ENCODE peak calls at places on chromosomes 13 and 19, in ten cellular contexts. K is cardiac fibroblast; A is tibial artery; N is upper lobe of right lung; Q is ovary; B is right atrium auricular region; C is cardiac muscle cell; J is astrocyte of the spinal cord; X is AG04449; Y is Jurkat, Clone E6-1. W is an unnamed sample.

GRCh38 chr19:49911381-49912145 is 14.9 kb upstream of the IL4I1 start:
- DNase-seq in K (no peak), A (no peak), N (no peak), Q (no peak), B (no peak), C (peak), J (no peak), X (no peak), Y (no peak), W (no peak)

GRCh38 chr19:18233224-18233825 is 7.1 kb upstream of the PDE4C start:
- DNase-seq in K (peak), A (no peak), N (peak), Q (peak), B (no peak), C (peak), J (no peak), X (no peak), Y (no peak), W (peak)

GRCh38 chr19:32808236-32808635 is 61.3 kb downstream of the SLC7A9 start:
- DNase-seq in K (no peak), A (no peak), N (no peak), Q (no peak), B (no peak), C (no peak), J (no peak), X (no peak), Y (no peak), W (no peak)

GRCh38 chr19:55605637-55606470 is at the start of gene ZNF865:
- DNase-seq in K (peak), A (peak), N (peak), Q (peak), B (peak), C (peak), J (peak), X (no peak), Y (peak), W (peak)

GRCh38 chr13:47168086-47168485 is 271.2 kb upstream of the HTR2A start:
- DNase-seq in K (peak), A (no peak), N (no peak), Q (no peak), B (no peak), C (peak), J (peak), X (peak), Y (no peak), W (no peak)

GRCh38 chr13:113616991-113617749 is 32.6 kb downstream of the TFDP1 start:
- DNase-seq in K (peak), A (no peak), N (no peak), Q (no peak), B (no peak), C (peak), J (peak), X (no peak), Y (no peak), W (no peak)

GRCh38 chr13:44174769-44175425 is 198.7 kb upstream of the SERP2 start:
- DNase-seq in K (peak), A (no peak), N (no peak), Q (no peak), B (no peak), C (peak), J (peak), X (no peak), Y (no peak), W (no peak)

GRCh38 chr19:36210497-36210896 is 4.0 kb downstream of the ZNF565 start:
- DNase-seq in K (peak), A (no peak), N (no peak), Q (no peak), B (no peak), C (peak), J (no peak), X (no peak), Y (no peak), W (no peak)

GRCh38 chr19:31761281-31761913 is 412.2 kb upstream of the TSHZ3 start:
- DNase-seq in K (no peak), A (no peak), N (no peak), Q (no peak), B (no peak), C (no peak), J (no peak), X (no peak), Y (no peak), W (no peak)

GRCh38 chr13:106007156-106007555 is 528.3 kb downstream of the EFNB2 start:
- DNase-seq in K (no peak), A (no peak), N (no peak), Q (no peak), B (no peak), C (no peak), J (no peak), X (no peak), Y (no peak), W (no peak)

GRCh38 chr13:28163587-28163986 is 25.2 kb downstream of the PAN3 start:
- DNase-seq in K (no peak), A (no peak), N (no peak), Q (no peak), B (no peak), C (no peak), J (no peak), X (no peak), Y (no peak), W (no peak)

GRCh38 chr19:38061294-38061693 is 154.3 kb downstream of the SIPA1L3 start:
- DNase-seq in K (peak), A (no peak), N (no peak), Q (no peak), B (no peak), C (peak), J (peak), X (peak), Y (no peak), W (no peak)

GRCh38 chr19:4044927-4045557 is 21.7 kb downstream of the ZBTB7A start:
- DNase-seq in K (no peak), A (no peak), N (no peak), Q (no peak), B (no peak), C (no peak), J (no peak), X (no peak), Y (no peak), W (no peak)

GRCh38 chr13:32587014-32587773 is 942 bp downstream of the PDS5B start:
- DNase-seq in K (peak), A (peak), N (peak), Q (peak), B (peak), C (peak), J (peak), X (no peak), Y (peak), W (peak)

GRCh38 chr19:13102666-13103584 is at the start of gene LYL1:
- DNase-seq in K (peak), A (peak), N (peak), Q (peak), B (peak), C (peak), J (no peak), X (no peak), Y (no peak), W (peak)

GRCh38 chr13:39918837-39919236 is 263.4 kb downstream of the COG6 start:
- DNase-seq in K (peak), A (no peak), N (no peak), Q (no peak), B (no peak), C (peak), J (no peak), X (no peak), Y (no peak), W (no peak)

GRCh38 chr13:41546372-41547252 is 89.3 kb downstream of the RGCC start:
- DNase-seq in K (no peak), A (no peak), N (no peak), Q (no peak), B (no peak), C (peak), J (peak), X (peak), Y (no peak), W (no peak)

GRCh38 chr13:93425411-93425810 is 198.8 kb downstream of the GPC6 start:
- DNase-seq in K (no peak), A (no peak), N (no peak), Q (no peak), B (no peak), C (peak), J (no peak), X (no peak), Y (no peak), W (no peak)

GRCh38 chr13:23766199-23766771 is 122.9 kb downstream of the MIPEP start:
- DNase-seq in K (no peak), A (no peak), N (no peak), Q (no peak), B (no peak), C (no peak), J (no peak), X (no peak), Y (no peak), W (no peak)

GRCh38 chr13:95296326-95296939 is 4.8 kb downstream of the ABCC4 start:
- DNase-seq in K (peak), A (no peak), N (peak), Q (no peak), B (no peak), C (peak), J (no peak), X (no peak), Y (no peak), W (peak)

GRCh38 chr13:90896022-90896421 is 451.5 kb upstream of the MIR17HG start:
- DNase-seq in K (no peak), A (no peak), N (no peak), Q (no peak), B (no peak), C (no peak), J (no peak), X (no peak), Y (no peak), W (no peak)

GRCh38 chr19:11821474-11821873 is 7.4 kb downstream of the ZNF440 start:
- DNase-seq in K (peak), A (no peak), N (no peak), Q (no peak), B (no peak), C (peak), J (no peak), X (no peak), Y (no peak), W (no peak)

GRCh38 chr13:98960331-98961203 is 17.3 kb downstream of the DOCK9 start:
- DNase-seq in K (peak), A (no peak), N (no peak), Q (no peak), B (no peak), C (peak), J (no peak), X (no peak), Y (no peak), W (no peak)

GRCh38 chr13:73996569-73996968 is 137.6 kb downstream of the KLF12 start:
- DNase-seq in K (no peak), A (no peak), N (no peak), Q (no peak), B (no peak), C (no peak), J (no peak), X (no peak), Y (no peak), W (no peak)

GRCh38 chr13:73998631-73999030 is 135.6 kb downstream of the KLF12 start:
- DNase-seq in K (no peak), A (no peak), N (no peak), Q (no peak), B (no peak), C (no peak), J (no peak), X (no peak), Y (no peak), W (no peak)

GRCh38 chr13:73997964-73998363 is 136.2 kb downstream of the KLF12 start:
- DNase-seq in K (no peak), A (no peak), N (no peak), Q (no peak), B (no peak), C (no peak), J (no peak), X (no peak), Y (no peak), W (no peak)

GRCh38 chr13:73993661-73994060 is 140.5 kb downstream of the KLF12 start:
- DNase-seq in K (no peak), A (no peak), N (no peak), Q (no peak), B (no peak), C (no peak), J (no peak), X (no peak), Y (no peak), W (no peak)

GRCh38 chr13:73995752-73996151 is 138.5 kb downstream of the KLF12 start:
- DNase-seq in K (no peak), A (no peak), N (no peak), Q (no peak), B (no peak), C (no peak), J (no peak), X (no peak), Y (no peak), W (no peak)
- H3K4me3 ChIP-seq in K (no peak), A (no peak), N (no peak), Q (no peak), B (no peak), C (no peak), J (no peak), X (no peak), Y (no peak), W (no peak)

DNA sequence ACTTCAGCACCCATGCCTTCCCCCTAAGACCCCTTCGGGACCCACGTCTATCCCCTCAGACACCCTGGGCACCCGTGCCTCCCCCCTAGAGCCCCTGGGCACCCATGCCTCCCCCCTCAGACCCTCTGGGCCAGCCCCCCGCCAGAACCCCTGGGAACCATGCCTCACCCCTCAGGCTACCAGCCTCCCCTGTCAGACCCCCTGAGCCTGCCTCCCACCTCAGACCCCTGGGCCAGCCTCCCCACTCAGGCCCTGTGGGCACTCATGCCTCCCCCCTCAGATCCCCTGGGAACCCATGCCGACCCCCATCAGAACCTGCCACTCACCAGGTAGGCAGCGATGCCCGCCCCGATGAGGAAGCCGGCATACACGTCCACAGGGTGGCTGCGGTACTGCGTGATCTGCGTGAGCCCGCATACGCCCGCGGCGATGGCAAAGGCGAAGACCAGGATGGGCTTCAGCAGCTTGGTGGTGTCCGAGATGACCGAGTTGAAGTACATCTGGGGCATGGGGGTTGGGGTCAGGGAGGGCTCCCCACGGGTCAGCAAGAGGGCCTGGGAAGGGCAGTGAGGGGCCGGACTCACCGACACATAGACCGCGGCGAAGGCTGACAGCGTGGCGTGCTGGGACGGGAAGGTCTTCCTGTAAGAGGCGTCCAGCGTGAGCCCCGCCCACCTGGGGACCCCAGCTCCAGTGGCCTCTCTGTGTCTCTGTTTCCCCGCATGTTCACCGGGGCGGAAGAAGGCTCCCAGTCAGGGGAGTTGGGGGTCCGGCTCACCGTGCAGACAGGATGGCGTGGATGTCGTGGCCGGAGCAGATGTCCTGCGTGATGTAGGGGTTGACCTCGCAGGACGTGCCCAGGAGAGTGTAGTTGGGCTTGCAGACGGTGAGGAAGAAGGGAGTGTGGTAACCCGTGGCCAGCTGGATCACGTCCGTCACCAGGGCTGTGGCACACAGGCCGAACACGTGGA is 7.4 kb downstream of the PLPPR3 start:
- DNase-seq in K (no peak), A (no peak), N (peak), Q (no peak), B (no peak), C (no peak), J (no peak), X (no peak), Y (no peak), W (no peak)
- H3K4me3 ChIP-seq in K (no peak), A (no peak), N (no peak), Q (no peak), B (no peak), C (no peak), J (no peak), X (no peak), Y (no peak), W (no peak)

GRCh38 chr19:7975037-7975436 is 30.4 kb downstream of the ELAVL1 start:
- DNase-seq in K (no peak), A (no peak), N (no peak), Q (no peak), B (no peak), C (no peak), J (no peak), X (no peak), Y (no peak), W (peak)
- H3K4me3 ChIP-seq in K (no peak), A (no peak), N (no peak), Q (no peak), B (no peak), C (no peak), J (no peak), X (no peak), Y (no peak), W (no peak)

GRCh38 chr19:58500242-58500641 is 11.6 kb downstream of the SLC27A5 start:
- DNase-seq in K (no peak), A (no peak), N (no peak), Q (no peak), B (no peak), C (no peak), J (no peak), X (no peak), Y (no peak), W (no peak)
- H3K4me3 ChIP-seq in K (peak), A (peak), N (peak), Q (no peak), B (peak), C (peak), J (no peak), X (peak), Y (peak), W (peak)

GRCh38 chr13:20301391-20302071 is 69.4 kb upstream of the GJB6 start:
- DNase-seq in K (peak), A (no peak), N (no peak), Q (no peak), B (no peak), C (peak), J (no peak), X (no peak), Y (no peak), W (no peak)
- H3K4me3 ChIP-seq in K (peak), A (no peak), N (no peak), Q (no peak), B (peak), C (no peak), J (peak), X (no peak), Y (no peak), W (no peak)

GRCh38 chr19:39400997-39401548 is 5.6 kb upstream of the ZFP36 start:
- DNase-seq in K (no peak), A (no peak), N (no peak), Q (no peak), B (no peak), C (no peak), J (no peak), X (no peak), Y (no peak), W (no peak)
- H3K4me3 ChIP-seq in K (no peak), A (no peak), N (no peak), Q (no peak), B (no peak), C (no peak), J (no peak), X (no peak), Y (no peak), W (no peak)

DNA sequence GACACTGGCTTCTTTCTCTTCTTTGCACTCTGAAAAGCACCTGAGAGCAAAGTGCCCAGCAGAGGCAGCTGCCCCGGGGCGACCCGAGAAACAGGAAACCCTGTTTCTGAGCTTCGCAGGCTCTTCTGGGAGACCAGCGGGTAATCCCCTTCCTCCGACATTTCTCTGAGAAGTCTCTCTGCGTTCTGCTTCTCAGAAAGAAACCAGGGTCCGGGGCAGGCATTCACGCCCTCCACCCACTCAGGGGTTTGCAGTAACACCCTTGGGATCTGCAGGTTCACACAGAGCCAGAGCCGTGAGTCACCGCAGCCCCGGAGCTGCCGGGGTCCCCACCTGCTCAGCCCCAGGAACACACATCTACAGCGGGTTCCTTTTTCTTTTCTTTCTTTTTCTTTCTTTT is 86.0 kb downstream of the GADD45B start:
- DNase-seq in K (no peak), A (no peak), N (no peak), Q (no peak), B (no peak), C (no peak), J (no peak), X (no peak), Y (peak), W (peak)
- H3K4me3 ChIP-seq in K (no peak), A (peak), N (peak), Q (no peak), B (no peak), C (no peak), J (no peak), X (no peak), Y (peak), W (peak)

GRCh38 chr13:77696006-77696862 is 1.3 kb upstream of the SLAIN1 start:
- DNase-seq in K (no peak), A (no peak), N (no peak), Q (no peak), B (no peak), C (no peak), J (peak), X (no peak), Y (peak), W (no peak)
- H3K4me3 ChIP-seq in K (no peak), A (peak), N (peak), Q (no peak), B (peak), C (peak), J (no peak), X (no peak), Y (peak), W (peak)

W was measured in lower lobe of right lung.